ENCODE peak calls at places on chromosome 13, in five cellular contexts. B, C, I, S and F are unnamed samples. For H3K36me3, the result is how much of the 10 kb centered on the place peaks cover.

GRCh38 chr13:110261166-110262081 is 45.5 kb downstream of the COL4A1 start:
- DNase-seq in C (peak), I (no peak), B (no peak), S (no peak), F (peak)

GRCh38 chr13:27933580-27934328 is 14.0 kb downstream of the PDX1 start:
- DNase-seq in B (no peak), S (no peak), I (no peak), C (no peak), F (no peak)

GRCh38 chr13:106381083-106381482 is 154.4 kb downstream of the EFNB2 start:
- DNase-seq in I (peak), S (no peak), C (no peak), B (no peak), F (no peak)

GRCh38 chr13:100131863-100132574 is 43.1 kb downstream of the PCCA start:
- DNase-seq in C (no peak), B (no peak), I (no peak), S (no peak), F (no peak)

GRCh38 chr13:110541526-110541920 is 20.0 kb downstream of the RAB20 start:
- DNase-seq in I (peak), C (no peak), B (no peak), S (no peak), F (no peak)

GRCh38 chr13:45630791-45631190 is 15.3 kb upstream of the ERICH6B start:
- DNase-seq in I (no peak), C (no peak), S (no peak), B (no peak), F (no peak)

GRCh38 chr13:50871405-50871804 is 27.9 kb upstream of the DLEU7 start:
- DNase-seq in B (no peak), C (no peak), I (no peak), S (no peak), F (no peak)

GRCh38 chr13:102680842-102681725 is 13.8 kb downstream of the METTL21C start:
- DNase-seq in I (no peak), B (no peak), C (no peak), S (no peak), F (no peak)

GRCh38 chr13:48775804-48776203 is 122.1 kb downstream of the CYSLTR2 start:
- DNase-seq in S (no peak), I (no peak), B (no peak), C (no peak), F (no peak)

GRCh38 chr13:57857945-57858344 is 226.4 kb downstream of the PCDH17 start:
- DNase-seq in B (no peak), C (no peak), S (no peak), I (no peak), F (no peak)

GRCh38 chr13:64688893-64689677 is 2541.1 kb downstream of the PCDH9 start:
- DNase-seq in B (no peak), C (no peak), I (no peak), S (no peak), F (no peak)

GRCh38 chr13:78160793-78161192 is 242.2 kb upstream of the EDNRB start:
- DNase-seq in S (no peak), B (no peak), C (no peak), I (no peak), F (no peak)

GRCh38 chr13:109737606-109738005 is 48.8 kb downstream of the IRS2 start:
- DNase-seq in I (no peak), B (no peak), C (no peak), S (no peak), F (no peak)

GRCh38 chr13:38180670-38181069 is 169.0 kb upstream of the UFM1 start:
- DNase-seq in I (no peak), B (no peak), S (no peak), C (no peak), F (no peak)

GRCh38 chr13:23458972-23459371 is 25.5 kb upstream of the SACS start:
- DNase-seq in B (no peak), C (no peak), S (no peak), I (no peak), F (no peak)

GRCh38 chr13:36431204-36432105 is 840 bp upstream of the CCNA1 start:
- DNase-seq in C (peak), S (no peak), I (no peak), B (no peak), F (peak)

GRCh38 chr13:109348514-109349340 is 437.7 kb downstream of the IRS2 start:
- DNase-seq in S (no peak), C (no peak), I (no peak), B (no peak), F (no peak)

GRCh38 chr13:110518571-110518970 is 43.0 kb downstream of the RAB20 start:
- DNase-seq in B (peak), S (no peak), C (no peak), I (peak), F (peak)

GRCh38 chr13:23848639-23849282 is 40.4 kb downstream of the MIPEP start:
- DNase-seq in C (no peak), S (no peak), B (no peak), I (no peak), F (no peak)

GRCh38 chr13:109687559-109688448 is 98.6 kb downstream of the IRS2 start:
- DNase-seq in S (no peak), B (peak), C (no peak), I (no peak), F (no peak)

GRCh38 chr13:41960195-41960699 is 662 bp downstream of the VWA8 start:
- DNase-seq in B (peak), I (no peak), S (no peak), C (peak), F (no peak)

GRCh38 chr13:86020350-86021002 is 221.3 kb upstream of the SLITRK6 start:
- DNase-seq in C (no peak), B (no peak), S (no peak), I (no peak), F (no peak)
- TF ChIP-seq POLR2AphosphoS5 in C (no peak), B (no peak), S (no peak), I (no peak), F (no peak)

DNA sequence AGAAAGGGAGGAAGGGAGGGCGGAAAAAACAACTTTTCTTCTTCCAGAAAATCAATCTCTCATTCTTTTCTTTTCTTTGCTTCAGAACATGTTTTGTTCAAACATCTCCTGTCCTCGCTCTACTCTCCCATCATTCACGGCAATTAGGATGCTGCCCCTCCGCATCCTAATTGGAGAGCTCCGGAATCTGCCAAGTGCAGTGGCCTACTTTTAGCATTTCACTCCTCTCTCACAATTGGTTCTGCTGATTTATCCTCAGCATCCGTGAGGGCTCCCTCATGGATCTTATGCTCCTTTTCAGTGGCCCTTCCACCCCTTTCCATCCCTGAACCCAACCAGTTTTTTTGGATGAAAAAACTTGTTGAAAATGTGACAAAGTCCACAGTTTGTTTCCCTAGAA is 22.4 kb downstream of the AMER2 start:
- DNase-seq in S (no peak), B (no peak), C (no peak), I (no peak), F (no peak)
- H3K36me3 ChIP-seq in S (under half), B (under half), C (under half), I (under half), F (under half)

GRCh38 chr13:70959376-70959775 is 851.1 kb upstream of the KLHL1 start:
- DNase-seq in S (no peak), I (no peak), B (no peak), C (no peak), F (no peak)

GRCh38 chr13:70967564-70967963 is 859.3 kb upstream of the KLHL1 start:
- DNase-seq in I (no peak), S (no peak), C (no peak), B (no peak), F (peak)

GRCh38 chr13:70960841-70961443 is 852.7 kb upstream of the KLHL1 start:
- DNase-seq in I (no peak), C (peak), S (no peak), B (no peak), F (no peak)

GRCh38 chr13:70964124-70964523 is 855.9 kb upstream of the KLHL1 start:
- DNase-seq in S (no peak), B (no peak), I (no peak), C (no peak), F (no peak)
- TF ChIP-seq CTCF in S (no peak), B (no peak), I (no peak), C (peak), F (no peak)

GRCh38 chr13:20404488-20405222 is 121.0 kb downstream of the CRYL1 start:
- DNase-seq in C (no peak), B (no peak), S (no peak), I (peak), F (peak)

GRCh38 chr13:20407759-20408158 is 117.9 kb downstream of the CRYL1 start:
- DNase-seq in C (no peak), I (peak), S (no peak), B (no peak), F (no peak)

GRCh38 chr13:20403826-20404225 is 121.8 kb downstream of the CRYL1 start:
- DNase-seq in S (no peak), B (no peak), C (no peak), I (peak), F (no peak)

GRCh38 chr13:20408181-20408580 is 117.5 kb downstream of the CRYL1 start:
- DNase-seq in S (no peak), I (peak), B (no peak), C (no peak), F (no peak)

GRCh38 chr13:20405691-20406090 is 120.0 kb downstream of the CRYL1 start:
- DNase-seq in B (no peak), I (peak), S (no peak), C (peak), F (peak)
- TF ChIP-seq POLR2AphosphoS5 in B (no peak), I (no peak), S (no peak), C (no peak), F (no peak)

GRCh38 chr13:112556600-112556999 is 31.4 kb downstream of the TUBGCP3 start:
- DNase-seq in S (no peak), I (no peak), C (no peak), B (no peak), F (no peak)
- H3K36me3 ChIP-seq in S (under half), I (half or more), C (under half), B (under half), F (half or more)

DNA sequence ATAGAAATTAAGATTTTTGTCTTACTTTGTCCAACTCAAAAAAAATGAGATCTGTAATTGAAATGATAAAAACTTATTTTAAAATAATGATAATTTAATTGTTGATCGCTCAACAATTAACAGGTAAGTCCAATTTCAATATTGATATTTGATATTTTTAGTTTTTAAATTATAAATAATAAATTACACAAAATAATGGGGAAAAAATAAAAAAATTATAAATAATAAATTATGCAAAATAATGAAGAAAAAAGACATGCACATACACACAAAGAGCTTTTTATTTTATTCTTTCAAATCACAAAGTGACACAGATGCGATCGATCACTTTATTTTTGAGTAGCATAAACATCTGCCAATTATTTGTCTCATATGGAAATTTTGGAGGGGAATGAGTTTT is 40.8 kb downstream of the KCTD12 start:
- DNase-seq in S (no peak), B (no peak), C (no peak), I (no peak), F (no peak)
- TF ChIP-seq CTCF in S (no peak), B (no peak), C (no peak), I (no peak), F (no peak)